ENCODE peak calls at places on chromosome 18, in four cellular contexts. K is NCI-H774, Y is hippocampal formation, N is activated T-helper 1 cell treated with Interleukin-2 at 50 U/mL for 16 hours. U is an unnamed sample.

GRCh38 chr18:74623047-74623816 is 25.6 kb downstream of the ZNF407 start:
- DNase-seq in N (no peak), K (no peak), Y (no peak), U (peak)

GRCh38 chr18:47118986-47119385 is 31.3 kb downstream of the HDHD2 start:
- DNase-seq in K (no peak), Y (no peak), N (no peak), U (no peak)

GRCh38 chr18:36389811-36390581 is 92.5 kb downstream of the FHOD3 start:
- DNase-seq in Y (no peak), N (no peak), K (no peak), U (no peak)

GRCh38 chr18:59109375-59109774 is 30.3 kb upstream of the SEC11C start:
- DNase-seq in N (no peak), K (no peak), Y (no peak), U (no peak)

GRCh38 chr18:49241852-49242251 is 218.6 kb downstream of the DYM start:
- DNase-seq in Y (no peak), N (no peak), K (no peak), U (peak)

GRCh38 chr18:31497711-31498449 is at the start of gene DSG2:
- DNase-seq in K (peak), N (no peak), Y (no peak), U (peak)

GRCh38 chr18:32303400-32303799 is 113.6 kb downstream of the MEP1B start:
- DNase-seq in Y (no peak), K (no peak), N (no peak), U (no peak)

GRCh38 chr18:45449761-45450227 is 165.5 kb upstream of the SLC14A2 start:
- DNase-seq in Y (no peak), K (no peak), N (no peak), U (no peak)

GRCh38 chr18:48441405-48441881 is 32.3 kb upstream of the ZBTB7C start:
- DNase-seq in Y (no peak), K (no peak), N (no peak), U (peak)

GRCh38 chr18:79521806-79522205 is 126.1 kb downstream of the NFATC1 start:
- DNase-seq in N (no peak), K (no peak), Y (no peak), U (no peak)

GRCh38 chr18:24060644-24061043 is 46.1 kb downstream of the TTC39C start:
- DNase-seq in Y (no peak), N (no peak), K (no peak), U (no peak)

GRCh38 chr18:51621103-51621969 is 423.9 kb upstream of the MEX3C start:
- DNase-seq in N (no peak), Y (peak), K (peak), U (peak)

GRCh38 chr18:79361766-79362522 is 33.8 kb upstream of the NFATC1 start:
- DNase-seq in Y (no peak), K (no peak), N (no peak), U (peak)

GRCh38 chr18:50427896-50428295 is 53.0 kb downstream of the SKA1 start:
- DNase-seq in N (no peak), K (no peak), Y (no peak), U (no peak)

GRCh38 chr18:9477509-9477908 is 2.2 kb downstream of the RALBP1 start:
- DNase-seq in N (no peak), Y (no peak), K (no peak), U (no peak)

GRCh38 chr18:2910261-2910660 is 63.5 kb downstream of the EMILIN2 start:
- DNase-seq in N (no peak), K (no peak), Y (no peak), U (no peak)

GRCh38 chr18:5582849-5583667 is 39.3 kb upstream of the EPB41L3 start:
- DNase-seq in Y (no peak), N (no peak), K (no peak), U (peak)

GRCh38 chr18:44818148-44818547 is 137.5 kb downstream of the SETBP1 start:
- DNase-seq in Y (no peak), N (no peak), K (no peak), U (no peak)

GRCh38 chr18:43789234-43790000 is 512.1 kb upstream of the SYT4 start:
- DNase-seq in N (no peak), Y (no peak), K (no peak), U (peak)

GRCh38 chr18:2851771-2852170 is 5.0 kb downstream of the EMILIN2 start:
- DNase-seq in K (no peak), Y (no peak), N (no peak), U (no peak)

GRCh38 chr18:21680148-21680547 is 24.4 kb downstream of the ABHD3 start:
- DNase-seq in K (no peak), N (no peak), Y (no peak), U (no peak)

GRCh38 chr18:58194028-58194427 is 150.0 kb downstream of the NEDD4L start:
- DNase-seq in N (no peak), Y (no peak), K (no peak), U (no peak)

GRCh38 chr18:8726281-8726680 is 20.9 kb downstream of the MTCL1 start:
- DNase-seq in N (no peak), K (no peak), Y (no peak), U (no peak)

GRCh38 chr18:8319798-8320477 is 289.3 kb upstream of the RAB12 start:
- DNase-seq in Y (no peak), K (no peak), N (no peak), U (no peak)

GRCh38 chr18:49247786-49248185 is 212.7 kb downstream of the DYM start:
- DNase-seq in N (no peak), Y (no peak), K (no peak), U (peak)

GRCh38 chr18:49368876-49369440 is 91.5 kb downstream of the DYM start:
- DNase-seq in K (peak), Y (peak), N (no peak), U (no peak)

GRCh38 chr18:12052866-12053265 is 40.8 kb upstream of the ANKRD62 start:
- DNase-seq in N (no peak), K (no peak), Y (no peak), U (no peak)

GRCh38 chr18:27844416-27844792 is 332.5 kb downstream of the CDH2 start:
- DNase-seq in Y (no peak), N (no peak), K (no peak), U (no peak)

GRCh38 chr18:49756671-49757362 is 56.5 kb downstream of the ACAA2 start:
- DNase-seq in K (no peak), Y (no peak), N (no peak), U (no peak)

GRCh38 chr18:7921938-7922587 is 354.9 kb downstream of the PTPRM start:
- DNase-seq in N (no peak), Y (no peak), K (no peak), U (peak)

U was measured in MCF 10A.